ENCODE peak calls at places on chromosomes 2 and 18, in nine cellular contexts. G is SK-N-SH, T is PC-9, N is HCT116, K is PC-3, L is GM23338, Q is hepatocyte, E is GM23248, V is MM.1S. P is an unnamed sample. For H3K9me2, the result is how much of the 10 kb centered on the place peaks cover.

GRCh38 chr2:224311226-224311625 is 90.7 kb downstream of the FAM124B start:
- DNase-seq in T (no peak), V (no peak), K (peak), N (no peak), L (no peak), Q (no peak), E (peak), G (no peak), P (no peak)

GRCh38 chr2:239599299-239599698 is 198.5 kb upstream of the HDAC4 start:
- DNase-seq in N (no peak), L (no peak), G (no peak), K (no peak), E (no peak), Q (no peak), V (no peak), T (no peak), P (no peak)

GRCh38 chr2:227366861-227367800 is 12.0 kb downstream of the TM4SF20 start:
- DNase-seq in L (no peak), T (peak), G (no peak), V (no peak), N (no peak), K (peak), Q (no peak), E (peak), P (no peak)

GRCh38 chr18:323253-323622 is 55.4 kb upstream of the THOC1 start:
- DNase-seq in K (peak), Q (peak), T (no peak), V (no peak), E (peak), L (no peak), G (no peak), N (no peak), P (no peak)

GRCh38 chr2:143171817-143172216 is 42.6 kb downstream of the ARHGAP15 start:
- DNase-seq in N (no peak), L (peak), E (peak), G (no peak), Q (peak), V (no peak), T (no peak), K (peak), P (no peak)

GRCh38 chr2:26692814-26693286 is 328 bp downstream of the KCNK3 start:
- DNase-seq in Q (no peak), E (peak), N (no peak), T (no peak), K (no peak), G (peak), V (no peak), L (peak), P (no peak)

GRCh38 chr18:39935598-39935997 is 2019.4 kb upstream of the PIK3C3 start:
- DNase-seq in V (no peak), T (no peak), Q (no peak), G (no peak), E (no peak), K (no peak), N (no peak), L (no peak), P (no peak)

GRCh38 chr2:696999-697627 is 19.9 kb upstream of the TMEM18 start:
- DNase-seq in K (peak), E (no peak), V (no peak), T (peak), L (peak), G (no peak), N (peak), Q (no peak), P (no peak)

GRCh38 chr2:28366496-28367282 is 26.0 kb upstream of the FOSL2 start:
- DNase-seq in K (peak), N (no peak), V (peak), Q (peak), G (peak), L (no peak), T (peak), E (no peak), P (no peak)

GRCh38 chr2:153495725-153496124 is 17.2 kb upstream of the RPRM start:
- DNase-seq in E (no peak), N (no peak), G (no peak), L (no peak), T (no peak), V (no peak), Q (no peak), K (no peak), P (no peak)

GRCh38 chr2:213246665-213247281 is 37.5 kb upstream of the SPAG16 start:
- DNase-seq in K (peak), E (peak), G (peak), N (peak), V (peak), L (peak), T (peak), Q (peak), P (peak)

GRCh38 chr2:197846789-197847188 is 42.4 kb downstream of the PLCL1 start:
- DNase-seq in N (no peak), L (no peak), G (no peak), E (peak), Q (no peak), V (no peak), K (no peak), T (no peak), P (no peak)

GRCh38 chr2:85756195-85756594 is 2.4 kb downstream of the ATOH8 start:
- DNase-seq in L (no peak), N (no peak), V (no peak), K (no peak), E (no peak), G (no peak), T (no peak), Q (no peak), P (no peak)

GRCh38 chr2:24920813-24921441 is 890 bp upstream of the ADCY3 start:
- DNase-seq in E (no peak), K (peak), L (peak), N (no peak), Q (no peak), T (no peak), G (peak), V (peak), P (peak)

GRCh38 chr2:172726172-172726735 is 9.4 kb upstream of the RAPGEF4 start:
- DNase-seq in E (no peak), K (no peak), G (no peak), N (no peak), T (no peak), L (no peak), Q (peak), V (no peak), P (no peak)

GRCh38 chr2:95374029-95374428 is 28.5 kb upstream of the FAHD2A start:
- DNase-seq in E (no peak), T (no peak), G (no peak), V (no peak), Q (no peak), N (no peak), K (no peak), L (no peak), P (no peak)

GRCh38 chr2:32128636-32129035 is 37.0 kb upstream of the SLC30A6 start:
- DNase-seq in G (no peak), V (no peak), L (no peak), E (no peak), K (no peak), Q (no peak), N (no peak), T (no peak), P (no peak)

GRCh38 chr2:96396587-96396986 is 61.0 kb downstream of the NCAPH start:
- DNase-seq in Q (no peak), K (no peak), G (no peak), N (no peak), V (no peak), T (no peak), L (no peak), E (no peak), P (no peak)

GRCh38 chr18:79395761-79396404 is at the start of gene NFATC1:
- DNase-seq in K (peak), V (no peak), T (no peak), E (peak), G (no peak), L (peak), N (no peak), Q (peak), P (peak)

GRCh38 chr18:5451871-5452270 is 91.9 kb downstream of the EPB41L3 start:
- DNase-seq in N (no peak), L (no peak), V (no peak), G (no peak), E (no peak), K (no peak), Q (no peak), T (no peak), P (no peak)

GRCh38 chr2:235026649-235027557 is 75.1 kb downstream of the SH3BP4 start:
- DNase-seq in K (peak), L (peak), Q (no peak), G (no peak), V (no peak), T (peak), N (peak), E (peak), P (no peak)

DNA sequence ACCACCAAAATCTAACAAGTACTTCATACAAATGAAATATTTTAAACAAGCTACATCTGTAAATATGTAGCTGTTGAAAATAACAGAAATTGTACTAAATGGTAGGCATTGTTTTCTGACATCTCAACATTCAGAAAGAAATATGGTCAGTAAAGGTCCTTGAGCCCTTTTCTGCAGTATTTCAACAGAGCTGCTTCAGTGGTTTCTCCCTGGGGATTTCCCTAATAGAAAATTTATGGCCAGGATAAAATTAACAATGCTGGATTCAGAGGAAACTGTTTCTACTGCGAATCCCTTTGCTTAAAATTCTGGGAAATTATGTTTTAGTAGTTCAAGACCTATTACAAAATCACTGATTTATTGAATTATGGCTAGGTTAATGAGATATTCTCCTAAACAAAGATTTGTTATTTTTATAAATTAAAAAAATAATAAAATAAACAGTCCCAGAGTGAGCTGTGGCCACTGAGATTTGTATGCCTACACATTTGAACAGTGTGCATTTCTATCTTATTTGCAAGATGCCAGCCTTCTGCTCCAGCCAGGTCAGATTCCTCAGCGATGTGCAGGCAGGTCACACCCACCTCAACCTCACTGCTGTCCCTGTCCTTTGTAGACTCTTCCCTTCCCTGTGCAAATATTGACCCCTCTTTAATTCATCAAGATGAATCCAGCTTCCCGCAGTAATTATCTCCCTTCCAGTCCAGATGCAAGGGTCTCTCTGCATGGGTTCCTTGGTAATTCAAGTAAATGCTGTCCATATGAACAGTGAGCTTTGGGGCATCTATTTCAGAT is 256.4 kb downstream of the PIEZO2 start:
- DNase-seq in L (no peak), E (peak), Q (no peak), T (no peak), K (peak), G (no peak), V (no peak), N (no peak), P (no peak)
- H3K4me2 ChIP-seq in L (no peak), E (no peak), Q (no peak), T (no peak), K (no peak), G (no peak), V (no peak), N (no peak), P (peak)

DNA sequence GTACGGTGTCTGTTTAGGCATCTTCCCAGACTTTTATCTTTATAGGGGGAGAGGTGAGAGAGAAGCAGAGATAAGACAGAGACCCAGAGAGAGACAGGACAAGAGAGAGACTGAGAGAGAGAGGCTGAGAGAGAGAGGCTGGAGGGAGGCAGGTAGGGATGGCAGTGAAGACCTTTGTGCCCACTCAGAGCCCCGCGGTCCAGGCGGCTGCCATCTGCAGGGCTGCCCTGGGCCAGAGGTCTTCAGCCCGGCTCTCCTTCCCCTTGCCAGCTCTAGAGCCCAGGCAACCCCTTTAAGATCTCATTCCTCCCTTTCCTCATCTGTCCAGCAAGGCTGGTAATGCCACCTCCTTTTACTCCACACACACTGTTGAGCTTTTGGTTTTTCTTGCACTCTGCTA is 610.0 kb downstream of the GALR1 start:
- DNase-seq in N (no peak), K (no peak), G (no peak), E (no peak), T (no peak), Q (no peak), L (no peak), V (no peak), P (no peak)
- H3K9me2 ChIP-seq in N (under half), K (under half), G (under half), E (under half), T (under half), Q (under half), L (under half), V (under half), P (under half)

GRCh38 chr2:232875256-232876070 is 5.4 kb downstream of the SNORC start:
- DNase-seq in T (peak), E (no peak), K (peak), V (no peak), N (no peak), L (peak), G (peak), Q (peak), P (no peak)
- H3K27ac ChIP-seq in T (no peak), E (no peak), K (no peak), V (no peak), N (no peak), L (no peak), G (no peak), Q (no peak), P (no peak)

DNA sequence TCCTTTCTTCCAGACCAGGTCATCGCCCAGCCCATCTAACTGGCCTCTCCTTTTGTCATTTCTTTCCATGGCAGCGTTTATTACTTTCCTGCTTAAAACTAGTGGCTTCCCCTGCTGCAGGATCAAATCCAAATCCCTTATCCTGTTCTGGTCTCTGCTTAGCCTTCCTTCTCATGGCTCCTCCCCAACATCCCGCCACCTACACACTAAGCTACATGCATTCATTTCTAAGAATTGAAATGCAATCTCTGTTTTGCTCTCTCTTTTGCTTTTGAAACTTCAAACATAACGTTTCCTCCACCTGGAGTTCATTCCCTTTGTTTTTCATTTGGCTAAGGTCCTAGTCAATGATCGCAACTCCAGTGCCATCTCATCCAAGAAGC is 18.0 kb upstream of the DPP4 start:
- DNase-seq in N (no peak), L (no peak), V (no peak), K (peak), E (peak), Q (no peak), T (no peak), G (no peak), P (no peak)
- H3K4me2 ChIP-seq in N (peak), L (no peak), V (no peak), K (peak), E (peak), Q (peak), T (no peak), G (peak), P (no peak)

DNA sequence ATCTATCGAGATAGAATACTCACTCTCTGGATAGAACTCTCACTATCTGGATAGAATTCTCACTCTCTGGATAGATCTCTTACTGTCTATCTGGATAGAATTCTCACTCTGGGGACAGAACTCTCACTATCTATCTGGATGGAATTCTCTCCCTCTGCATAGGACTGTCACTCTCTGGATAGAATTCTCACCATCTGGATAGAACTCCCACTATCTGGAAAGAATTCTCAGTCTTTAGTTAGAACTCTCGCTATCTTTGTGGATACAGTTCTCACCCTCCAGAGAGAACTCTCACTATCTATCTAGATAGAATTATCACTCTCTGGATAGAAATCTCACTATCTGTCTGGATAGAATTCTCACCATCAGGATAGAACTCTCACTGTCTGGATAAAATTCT is 16.5 kb downstream of the ABCG8 start:
- DNase-seq in E (no peak), T (no peak), N (no peak), K (no peak), L (no peak), Q (no peak), V (no peak), G (no peak), P (no peak)
- H3K9me2 ChIP-seq in E (under half), T (under half), N (under half), K (under half), L (under half), Q (under half), V (under half), G (under half), P (under half)

GRCh38 chr18:13422541-13423147 is 204.1 kb downstream of the LDLRAD4 start:
- DNase-seq in L (no peak), T (no peak), G (no peak), N (no peak), V (no peak), E (no peak), K (no peak), Q (no peak), P (no peak)
- H3K27ac ChIP-seq in L (no peak), T (no peak), G (no peak), N (no peak), V (no peak), E (no peak), K (no peak), Q (no peak), P (no peak)

GRCh38 chr2:171266102-171266501 is 105.4 kb upstream of the TLK1 start:
- DNase-seq in T (no peak), N (no peak), E (no peak), V (no peak), Q (no peak), L (no peak), G (no peak), K (no peak), P (peak)

GRCh38 chr2:171274757-171275156 is 114.1 kb upstream of the TLK1 start:
- DNase-seq in V (no peak), K (no peak), N (no peak), L (no peak), E (no peak), T (no peak), G (no peak), Q (no peak), P (no peak)

GRCh38 chr2:171268230-171268629 is 107.5 kb upstream of the TLK1 start:
- DNase-seq in N (no peak), E (no peak), G (no peak), T (no peak), K (no peak), V (no peak), Q (no peak), L (no peak), P (no peak)

GRCh38 chr2:171271380-171271779 is 110.7 kb upstream of the TLK1 start:
- DNase-seq in E (peak), G (no peak), L (no peak), V (no peak), T (peak), N (no peak), K (peak), Q (no peak), P (no peak)

GRCh38 chr2:171272039-171272438 is 111.3 kb upstream of the TLK1 start:
- DNase-seq in K (peak), V (no peak), N (peak), G (no peak), E (peak), Q (peak), T (peak), L (no peak), P (no peak)
- H3K4me2 ChIP-seq in K (peak), V (no peak), N (peak), G (no peak), E (peak), Q (no peak), T (peak), L (no peak), P (no peak)

GRCh38 chr2:228407821-228408220 is 226.3 kb upstream of the SPHKAP start:
- DNase-seq in N (no peak), T (no peak), V (no peak), L (no peak), E (no peak), Q (no peak), G (no peak), K (no peak), P (no peak)

GRCh38 chr2:228410051-228410450 is 228.6 kb upstream of the SPHKAP start:
- DNase-seq in E (no peak), Q (no peak), T (no peak), K (no peak), N (no peak), G (no peak), V (no peak), L (no peak), P (no peak)

GRCh38 chr2:228408529-228409227 is 227.2 kb upstream of the SPHKAP start:
- DNase-seq in T (no peak), G (no peak), Q (no peak), V (no peak), K (peak), L (no peak), E (no peak), N (no peak), P (no peak)

DNA sequence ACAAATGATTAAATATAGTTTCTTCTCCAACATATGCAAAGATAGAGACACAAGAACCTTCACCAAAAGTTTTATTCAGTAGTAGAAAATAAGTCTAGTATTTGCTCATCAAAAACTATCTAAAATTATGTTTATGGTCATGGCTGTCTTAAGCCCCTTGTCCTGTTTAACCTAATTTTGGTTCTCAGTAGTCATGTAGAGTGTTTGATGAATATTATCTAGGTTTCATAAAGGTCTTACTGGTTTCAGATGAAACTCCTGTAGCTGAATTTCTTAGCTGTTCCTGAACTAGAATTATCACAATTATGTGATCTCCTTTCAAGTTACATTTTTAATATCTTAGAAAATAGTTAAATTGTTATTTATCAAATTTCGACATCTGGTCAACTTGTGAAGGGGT is 228.0 kb upstream of the SPHKAP start:
- DNase-seq in L (no peak), K (no peak), T (no peak), E (no peak), N (no peak), G (no peak), V (peak), Q (no peak), P (no peak)
- H3K9me2 ChIP-seq in L (under half), K (under half), T (under half), E (under half), N (under half), G (under half), V (under half), Q (under half), P (under half)

GRCh38 chr2:36500072-36500471 is 97.9 kb downstream of the FEZ2 start:
- DNase-seq in L (no peak), N (no peak), V (no peak), Q (no peak), E (no peak), T (no peak), G (no peak), K (no peak), P (no peak)

GRCh38 chr2:36499128-36499820 is 98.7 kb downstream of the FEZ2 start:
- DNase-seq in L (no peak), V (no peak), T (no peak), Q (no peak), E (no peak), G (no peak), K (no peak), N (no peak), P (no peak)

GRCh38 chr2:36502081-36502480 is 95.9 kb downstream of the FEZ2 start:
- DNase-seq in G (no peak), N (peak), T (no peak), V (no peak), Q (peak), E (no peak), L (no peak), K (no peak), P (no peak)

GRCh38 chr2:36493221-36493620 is 104.7 kb downstream of the FEZ2 start:
- DNase-seq in G (no peak), N (no peak), Q (no peak), V (no peak), E (peak), L (no peak), T (no peak), K (no peak), P (no peak)

GRCh38 chr2:36497570-36498163 is 100.3 kb downstream of the FEZ2 start:
- DNase-seq in L (no peak), V (no peak), Q (no peak), G (no peak), E (no peak), T (no peak), K (no peak), N (no peak), P (no peak)
- H3K27ac ChIP-seq in L (no peak), V (no peak), Q (no peak), G (no peak), E (peak), T (no peak), K (no peak), N (no peak), P (no peak)

GRCh38 chr2:12428324-12428723 is 288.4 kb upstream of the TRIB2 start:
- DNase-seq in E (no peak), V (no peak), N (no peak), Q (no peak), G (no peak), L (peak), T (no peak), K (no peak), P (no peak)
- H3K4me2 ChIP-seq in E (no peak), V (no peak), N (no peak), Q (no peak), G (no peak), L (peak), T (no peak), K (no peak), P (no peak)

P was measured in OCI-LY7.